ENCODE peak calls at places on chromosomes 5 and 9, in six cellular contexts. F is mucosa of descending colon, I is left ventricle myocardium inferior, B is IMR-90, P is adrenal gland, Y is cardiac muscle cell. V is an unnamed sample. For H3K36me3, the result is how much of the 10 kb centered on the place peaks cover.

GRCh38 chr5:132771559-132771998 is 5.5 kb downstream of the SEPTIN8 start:
- DNase-seq in F (no peak), I (peak), B (peak), P (peak), Y (peak), V (peak)

GRCh38 chr9:20597862-20598261 is 24.4 kb downstream of the MLLT3 start:
- DNase-seq in F (no peak), I (no peak), B (peak), P (no peak), Y (no peak), V (no peak)

GRCh38 chr9:102049586-102050246 is 311.3 kb upstream of the GRIN3A start:
- DNase-seq in F (no peak), I (no peak), B (no peak), P (no peak), Y (no peak), V (no peak)

GRCh38 chr5:53110156-53110555 is 599 bp upstream of the MOCS2 start:
- DNase-seq in F (peak), I (no peak), B (no peak), P (no peak), Y (no peak), V (peak)

GRCh38 chr5:149445739-149446369 is 66.8 kb upstream of the IL17B start:
- DNase-seq in F (no peak), I (no peak), B (peak), P (no peak), Y (peak), V (no peak)

GRCh38 chr5:96080557-96080956 is 118.9 kb upstream of the ELL2 start:
- DNase-seq in F (no peak), I (no peak), B (peak), P (no peak), Y (peak), V (no peak)

GRCh38 chr9:35791321-35791921 is at the start of gene NPR2:
- DNase-seq in F (no peak), I (peak), B (peak), P (peak), Y (peak), V (peak)

GRCh38 chr9:124320062-124320973 is 62.6 kb downstream of the NEK6 start:
- DNase-seq in F (peak), I (peak), B (peak), P (peak), Y (peak), V (peak)

GRCh38 chr9:136700959-136701664 is 11.3 kb upstream of the DIPK1B start:
- DNase-seq in F (no peak), I (no peak), B (peak), P (no peak), Y (no peak), V (no peak)

GRCh38 chr5:97224112-97224750 is 41.2 kb upstream of the RIOK2 start:
- DNase-seq in F (no peak), I (no peak), B (peak), P (no peak), Y (peak), V (no peak)
- H3K36me3 ChIP-seq in F (under half), I (under half), B (under half), P (under half), Y (under half), V (under half)

DNA sequence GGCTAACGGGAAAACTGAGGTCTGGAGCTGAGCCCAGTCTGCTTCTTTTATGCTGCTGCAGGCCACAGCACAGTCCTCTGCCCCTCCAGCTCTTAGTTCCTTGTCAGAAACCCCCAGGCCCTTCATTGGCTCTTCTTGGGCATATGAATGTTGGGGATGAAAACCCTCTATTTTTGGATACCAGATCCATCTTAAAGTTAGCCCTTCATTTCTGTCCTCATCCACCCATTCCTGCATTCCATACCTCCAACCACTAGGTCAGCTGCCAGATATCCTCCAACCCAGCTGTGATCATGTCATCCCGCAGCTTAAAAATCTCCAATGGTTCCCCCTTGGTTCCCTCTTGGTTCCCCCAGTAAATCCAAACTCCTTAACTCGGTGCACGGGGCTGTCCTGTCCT is 1.8 kb upstream of the SLC25A51 start:
- DNase-seq in F (no peak), I (no peak), B (no peak), P (no peak), Y (no peak), V (no peak)
- H3K36me3 ChIP-seq in F (under half), I (under half), B (under half), P (under half), Y (under half), V (under half)

DNA sequence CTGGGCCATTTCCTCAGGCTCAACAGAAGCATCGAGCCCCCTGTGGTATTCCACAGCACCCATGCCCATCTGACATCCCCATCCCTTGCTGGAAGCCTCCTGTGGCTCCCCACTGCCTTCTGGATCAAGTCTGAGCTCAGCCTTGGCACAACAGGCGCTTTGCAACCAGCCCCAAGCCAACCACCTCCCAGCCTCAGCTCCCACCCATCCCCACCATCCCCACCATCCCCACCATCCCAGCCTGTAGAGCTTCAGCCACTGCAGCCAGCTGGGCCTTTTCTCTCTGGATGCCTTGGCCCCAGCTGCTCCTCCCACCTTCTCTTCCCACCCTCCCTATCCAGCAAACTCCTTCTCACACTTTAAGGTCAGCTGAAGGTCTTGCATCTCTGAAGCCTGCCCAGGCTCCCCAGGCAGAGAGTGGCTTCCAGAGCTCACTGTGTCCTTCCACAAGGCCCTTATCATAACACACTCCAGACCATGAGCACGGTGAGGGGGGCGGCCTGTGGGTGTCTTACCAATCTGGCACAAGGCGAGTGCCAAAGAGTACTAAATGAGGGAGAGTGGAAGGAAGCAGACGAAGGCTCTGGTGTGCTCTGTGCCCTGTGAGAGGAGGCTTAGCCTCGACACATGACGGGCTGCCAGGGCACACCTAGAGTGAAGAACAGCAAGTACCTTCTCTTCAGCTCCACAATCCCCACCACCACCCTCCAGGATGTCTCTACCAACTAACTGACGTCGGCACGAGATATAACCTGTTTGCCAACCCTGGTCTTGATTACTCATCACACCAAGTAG is 6.5 kb downstream of the HIGD2A start:
- DNase-seq in F (no peak), I (peak), B (peak), P (no peak), Y (peak), V (peak)
- H3K36me3 ChIP-seq in F (under half), I (half or more), B (under half), P (under half), Y (under half), V (under half)

GRCh38 chr5:138807182-138807581 is 54.0 kb downstream of the CTNNA1 start:
- DNase-seq in F (no peak), I (no peak), B (no peak), P (no peak), Y (no peak), V (no peak)
- H3K36me3 ChIP-seq in F (under half), I (under half), B (under half), P (under half), Y (under half), V (under half)

GRCh38 chr5:75395277-75395676 is 58.3 kb downstream of the HMGCR start:
- DNase-seq in F (no peak), I (no peak), B (no peak), P (no peak), Y (no peak), V (no peak)
- H3K36me3 ChIP-seq in F (under half), I (under half), B (under half), P (under half), Y (under half), V (under half)

DNA sequence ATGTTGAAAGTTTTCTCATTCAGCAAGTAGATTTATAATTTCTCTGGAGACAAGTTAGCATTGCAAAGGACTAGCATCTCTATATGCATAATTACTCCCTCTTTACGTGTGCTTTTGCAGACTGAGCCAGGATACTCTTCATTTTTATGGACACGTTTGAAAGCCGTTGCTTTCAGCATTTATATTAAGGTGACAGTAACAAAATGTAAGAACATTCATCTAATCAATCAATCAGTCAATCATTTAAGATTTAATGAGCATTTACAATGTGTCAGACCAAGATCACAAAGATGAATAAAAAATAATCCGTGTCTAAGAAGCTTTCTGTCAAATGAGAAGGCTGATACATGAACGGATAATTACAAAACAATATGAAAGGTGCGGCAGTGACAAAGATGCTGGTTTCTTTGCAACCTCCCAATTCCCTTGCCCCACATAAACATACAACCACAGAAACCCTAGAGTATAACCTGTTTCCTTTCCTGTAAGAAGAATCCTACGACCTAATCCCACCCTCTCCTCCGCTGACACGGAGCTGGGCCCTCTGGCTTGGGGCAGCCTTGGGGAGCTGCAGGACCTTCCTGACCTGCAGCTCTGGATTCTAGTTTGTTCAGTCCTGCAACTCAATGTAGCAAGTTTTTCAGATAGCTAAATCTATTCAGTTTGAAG is 14.9 kb downstream of the CFAP95 start:
- DNase-seq in F (no peak), I (no peak), B (no peak), P (no peak), Y (no peak), V (no peak)
- H3K36me3 ChIP-seq in F (under half), I (under half), B (under half), P (under half), Y (under half), V (under half)

GRCh38 chr5:12659675-12660074 is 755.4 kb upstream of the CTNND2 start:
- DNase-seq in F (no peak), I (no peak), B (no peak), P (no peak), Y (no peak), V (no peak)

GRCh38 chr5:12668564-12668963 is 764.3 kb upstream of the CTNND2 start:
- DNase-seq in F (no peak), I (no peak), B (no peak), P (no peak), Y (no peak), V (no peak)

GRCh38 chr5:12661617-12662370 is 757.5 kb upstream of the CTNND2 start:
- DNase-seq in F (no peak), I (no peak), B (no peak), P (no peak), Y (no peak), V (no peak)

GRCh38 chr5:12658871-12659446 is 754.7 kb upstream of the CTNND2 start:
- DNase-seq in F (no peak), I (no peak), B (no peak), P (no peak), Y (no peak), V (no peak)

GRCh38 chr5:12662545-12663314 is 758.5 kb upstream of the CTNND2 start:
- DNase-seq in F (no peak), I (no peak), B (no peak), P (no peak), Y (no peak), V (no peak)
- H3K36me3 ChIP-seq in F (under half), I (under half), B (under half), P (under half), Y (under half), V (under half)

DNA sequence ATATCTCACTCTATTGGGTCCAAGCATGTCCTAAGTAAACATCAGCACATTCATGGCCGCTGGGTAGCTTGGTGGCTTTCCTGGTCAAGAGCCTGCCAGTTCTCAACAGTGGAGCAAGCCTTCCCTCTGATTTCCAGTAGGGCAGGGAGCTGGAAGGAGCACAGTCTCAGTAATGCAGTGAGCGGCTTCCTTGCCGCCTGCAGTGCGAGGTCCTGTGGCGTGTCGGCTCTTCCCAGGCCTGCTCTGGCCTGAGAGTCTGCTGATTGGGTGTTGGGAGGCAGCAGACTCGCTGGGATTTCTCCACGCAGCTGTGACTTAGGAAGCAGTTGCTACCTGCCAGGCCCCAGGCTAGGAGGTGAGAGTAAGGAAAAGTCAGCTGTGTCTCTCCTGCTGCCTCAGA is 51.3 kb downstream of the SPTAN1 start:
- DNase-seq in F (no peak), I (no peak), B (no peak), P (no peak), Y (no peak), V (no peak)
- H3K36me3 ChIP-seq in F (under half), I (half or more), B (half or more), P (under half), Y (half or more), V (half or more)

GRCh38 chr9:392103-392502 is 177.4 kb downstream of the DOCK8 start:
- DNase-seq in F (no peak), I (no peak), B (no peak), P (no peak), Y (no peak), V (no peak)

GRCh38 chr9:394347-395052 is 179.8 kb downstream of the DOCK8 start:
- DNase-seq in F (no peak), I (peak), B (no peak), P (no peak), Y (no peak), V (no peak)

GRCh38 chr9:389758-390157 is 175.1 kb downstream of the DOCK8 start:
- DNase-seq in F (no peak), I (no peak), B (no peak), P (no peak), Y (peak), V (no peak)

GRCh38 chr9:385818-386398 is 171.2 kb downstream of the DOCK8 start:
- DNase-seq in F (peak), I (no peak), B (peak), P (peak), Y (peak), V (peak)

DNA sequence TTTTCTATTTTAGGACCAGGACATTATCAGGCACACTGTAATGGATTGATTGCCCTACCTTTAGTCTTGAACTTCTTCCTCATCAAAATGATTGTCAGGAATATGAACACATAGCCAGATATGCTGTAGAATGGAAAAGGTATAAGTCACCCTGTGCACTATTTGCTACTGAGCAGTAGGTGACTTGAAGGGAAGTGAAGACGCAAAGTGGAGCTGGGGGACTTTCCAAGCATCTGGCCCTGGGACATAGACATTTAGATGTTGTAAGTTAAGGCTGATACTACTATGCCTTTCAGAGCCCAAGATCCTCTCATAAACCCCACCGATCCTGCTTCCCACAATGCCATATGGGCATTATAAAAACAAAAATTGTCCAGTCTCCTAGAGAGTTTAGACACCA is 174.5 kb downstream of the DOCK8 start:
- DNase-seq in F (no peak), I (no peak), B (no peak), P (no peak), Y (no peak), V (no peak)
- H3K36me3 ChIP-seq in F (under half), I (under half), B (under half), P (under half), Y (under half), V (under half)

GRCh38 chr5:14319102-14319501 is 176.0 kb downstream of the TRIO start:
- DNase-seq in F (no peak), I (no peak), B (no peak), P (no peak), Y (no peak), V (no peak)
- H3K36me3 ChIP-seq in F (under half), I (under half), B (half or more), P (under half), Y (under half), V (under half)